ENCODE peak calls at places on chromosomes 1 and 21, in four cellular contexts. One of them, this sample, is unnamed.

GRCh38 chr1:116356673-116357072 is 16.4 kb upstream of the ATP1A1 start:
- DNase-seq in tibial artery: no peak
- DNase-seq in psoas muscle: no peak
- DNase-seq in ascending aorta: no peak
- DNase-seq in this sample: no peak

GRCh38 chr1:9825101-9826074 is 1.6 kb upstream of the CLSTN1 start:
- DNase-seq in psoas muscle: peak
- DNase-seq in ascending aorta: peak
- DNase-seq in tibial artery: peak
- DNase-seq in this sample: peak

GRCh38 chr1:116254776-116255175 is 118.3 kb upstream of the ATP1A1 start:
- DNase-seq in psoas muscle: no peak
- DNase-seq in ascending aorta: no peak
- DNase-seq in tibial artery: no peak
- DNase-seq in this sample: no peak

GRCh38 chr1:167374014-167374413 is 144.3 kb downstream of the CD247 start:
- DNase-seq in psoas muscle: no peak
- DNase-seq in tibial artery: no peak
- DNase-seq in ascending aorta: no peak
- DNase-seq in this sample: no peak

GRCh38 chr1:74731399-74732052 is 1.3 kb downstream of the CRYZ start:
- DNase-seq in tibial artery: no peak
- DNase-seq in ascending aorta: no peak
- DNase-seq in psoas muscle: no peak
- DNase-seq in this sample: no peak

GRCh38 chr1:24130385-24130784 is 12.6 kb downstream of the IL22RA1 start:
- DNase-seq in tibial artery: no peak
- DNase-seq in psoas muscle: no peak
- DNase-seq in ascending aorta: no peak
- DNase-seq in this sample: no peak

GRCh38 chr1:61337037-61337436 is 254.7 kb downstream of the NFIA start:
- DNase-seq in tibial artery: no peak
- DNase-seq in ascending aorta: no peak
- DNase-seq in psoas muscle: no peak
- DNase-seq in this sample: no peak

GRCh38 chr1:228497817-228498216 is 10.6 kb downstream of the RNF187 start:
- DNase-seq in ascending aorta: peak
- DNase-seq in psoas muscle: no peak
- DNase-seq in tibial artery: no peak
- DNase-seq in this sample: no peak

DNA sequence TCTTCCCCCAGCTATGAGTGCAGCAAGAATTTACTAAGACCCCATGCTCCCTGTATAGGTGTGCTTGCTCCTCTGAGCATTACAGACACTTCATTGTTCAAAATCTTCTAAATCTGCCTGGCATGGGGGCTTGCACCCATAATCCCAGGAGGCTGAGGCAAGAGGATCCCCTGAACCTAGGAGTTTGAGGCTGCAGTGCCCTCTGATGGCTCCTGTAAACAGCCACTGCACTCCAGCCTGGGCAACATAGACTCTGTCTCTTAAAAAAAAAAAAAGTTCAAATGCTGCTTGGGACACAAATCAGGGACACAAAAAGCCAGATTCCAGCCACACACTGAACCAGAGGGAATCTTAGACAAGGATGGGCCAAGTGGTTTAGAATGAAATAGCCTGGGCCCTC is 3.4 kb upstream of the ACOT7 start:
- DNase-seq in ascending aorta: no peak
- DNase-seq in tibial artery: no peak
- DNase-seq in psoas muscle: no peak
- DNase-seq in this sample: no peak
- TF ChIP-seq CTCF in ascending aorta: no peak
- TF ChIP-seq CTCF in tibial artery: no peak
- TF ChIP-seq CTCF in psoas muscle: no peak
- TF ChIP-seq CTCF in this sample: no peak

DNA sequence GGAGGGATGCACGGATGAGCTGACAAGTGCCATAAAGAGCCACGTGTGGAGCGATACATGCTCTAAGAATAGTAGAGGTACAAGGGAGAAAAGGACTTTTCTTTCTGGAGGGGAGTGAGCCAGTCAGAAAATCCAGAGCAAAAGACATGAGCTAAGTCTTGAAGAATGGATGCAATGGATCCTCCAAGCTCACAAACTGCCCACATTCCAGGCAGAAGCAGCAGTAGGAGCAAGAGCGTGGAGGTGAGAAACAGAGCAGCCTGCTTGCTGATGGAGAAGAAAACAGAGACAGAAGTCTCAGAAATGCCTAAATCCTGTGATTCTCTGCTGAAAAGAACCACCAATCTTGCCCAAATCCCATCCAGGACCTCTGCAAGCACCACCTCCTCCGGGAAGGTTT is 78.2 kb upstream of the RALGPS2 start:
- DNase-seq in ascending aorta: no peak
- DNase-seq in psoas muscle: no peak
- DNase-seq in tibial artery: no peak
- DNase-seq in this sample: no peak
- TF ChIP-seq CTCF in ascending aorta: no peak
- TF ChIP-seq CTCF in psoas muscle: no peak
- TF ChIP-seq CTCF in tibial artery: no peak
- TF ChIP-seq CTCF in this sample: no peak

GRCh38 chr1:221044538-221044937 is 165.3 kb downstream of the HLX start:
- DNase-seq in ascending aorta: no peak
- DNase-seq in tibial artery: no peak
- DNase-seq in psoas muscle: no peak
- DNase-seq in this sample: no peak
- TF ChIP-seq CTCF in ascending aorta: no peak
- TF ChIP-seq CTCF in tibial artery: no peak
- TF ChIP-seq CTCF in psoas muscle: no peak
- TF ChIP-seq CTCF in this sample: no peak

GRCh38 chr1:12348113-12348512 is 118.3 kb downstream of the VPS13D start:
- DNase-seq in tibial artery: no peak
- DNase-seq in psoas muscle: no peak
- DNase-seq in ascending aorta: no peak
- DNase-seq in this sample: no peak

GRCh38 chr1:12346483-12347155 is 116.8 kb downstream of the VPS13D start:
- DNase-seq in ascending aorta: no peak
- DNase-seq in tibial artery: no peak
- DNase-seq in psoas muscle: no peak
- DNase-seq in this sample: no peak

GRCh38 chr1:12343823-12344487 is 114.1 kb downstream of the VPS13D start:
- DNase-seq in tibial artery: no peak
- DNase-seq in ascending aorta: no peak
- DNase-seq in psoas muscle: no peak
- DNase-seq in this sample: no peak

GRCh38 chr1:12344611-12345299 is 114.9 kb downstream of the VPS13D start:
- DNase-seq in tibial artery: peak
- DNase-seq in ascending aorta: no peak
- DNase-seq in psoas muscle: no peak
- DNase-seq in this sample: no peak

GRCh38 chr1:12345350-12346217 is 115.8 kb downstream of the VPS13D start:
- DNase-seq in ascending aorta: no peak
- DNase-seq in tibial artery: no peak
- DNase-seq in psoas muscle: no peak
- DNase-seq in this sample: no peak
- TF ChIP-seq CTCF in ascending aorta: no peak
- TF ChIP-seq CTCF in tibial artery: no peak
- TF ChIP-seq CTCF in psoas muscle: no peak
- TF ChIP-seq CTCF in this sample: no peak

GRCh38 chr1:212762839-212763238 is 28.7 kb downstream of the NSL1 start:
- DNase-seq in ascending aorta: no peak
- DNase-seq in psoas muscle: no peak
- DNase-seq in tibial artery: no peak
- DNase-seq in this sample: no peak

GRCh38 chr1:212759683-212760082 is 31.9 kb downstream of the NSL1 start:
- DNase-seq in psoas muscle: no peak
- DNase-seq in ascending aorta: no peak
- DNase-seq in tibial artery: no peak
- DNase-seq in this sample: no peak

GRCh38 chr1:212762234-212762633 is 29.3 kb downstream of the NSL1 start:
- DNase-seq in tibial artery: no peak
- DNase-seq in psoas muscle: no peak
- DNase-seq in ascending aorta: no peak
- DNase-seq in this sample: no peak

GRCh38 chr1:212754715-212755114 is 36.9 kb downstream of the NSL1 start:
- DNase-seq in psoas muscle: no peak
- DNase-seq in tibial artery: no peak
- DNase-seq in ascending aorta: no peak
- DNase-seq in this sample: no peak

DNA sequence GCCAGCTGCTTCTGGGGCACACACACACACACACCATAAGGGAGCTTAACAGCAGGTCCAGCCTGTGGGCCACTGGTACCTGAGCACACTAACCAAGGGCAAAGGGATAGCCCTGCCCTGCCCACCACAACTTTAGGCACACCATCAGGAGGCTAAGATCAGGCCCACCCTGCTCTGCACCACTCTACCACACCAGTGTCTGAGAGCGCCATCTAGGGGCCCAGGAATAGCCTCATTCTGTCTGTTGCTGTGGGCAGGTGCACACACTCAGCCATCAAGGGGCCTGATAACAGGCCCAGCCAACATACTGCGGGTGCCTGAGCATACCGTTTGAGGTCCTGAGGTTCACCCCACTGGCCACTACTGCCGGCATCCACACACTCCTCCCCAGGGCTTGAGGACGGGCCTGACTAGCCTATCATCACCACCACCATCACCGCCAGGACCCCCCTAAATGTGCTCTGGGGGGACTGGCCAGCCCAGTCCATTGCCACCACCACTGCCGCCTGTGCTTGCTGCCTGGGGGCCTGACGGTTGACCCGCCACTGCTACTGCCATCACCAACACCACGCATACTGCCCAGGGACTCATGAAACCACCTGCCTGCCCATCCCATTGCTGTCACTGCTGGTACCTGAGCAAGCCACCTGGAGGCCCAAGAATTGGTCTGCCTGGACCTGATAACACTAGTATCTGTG is 31.3 kb downstream of the NSL1 start:
- DNase-seq in psoas muscle: no peak
- DNase-seq in ascending aorta: no peak
- DNase-seq in tibial artery: no peak
- DNase-seq in this sample: no peak
- TF ChIP-seq CTCF in psoas muscle: no peak
- TF ChIP-seq CTCF in ascending aorta: no peak
- TF ChIP-seq CTCF in tibial artery: no peak
- TF ChIP-seq CTCF in this sample: no peak

GRCh38 chr1:2914702-2915101 is 106.6 kb upstream of the ACTRT2 start:
- DNase-seq in ascending aorta: no peak
- DNase-seq in tibial artery: no peak
- DNase-seq in psoas muscle: no peak
- DNase-seq in this sample: no peak
- TF ChIP-seq CTCF in ascending aorta: peak
- TF ChIP-seq CTCF in tibial artery: peak
- TF ChIP-seq CTCF in psoas muscle: no peak
- TF ChIP-seq CTCF in this sample: no peak

DNA sequence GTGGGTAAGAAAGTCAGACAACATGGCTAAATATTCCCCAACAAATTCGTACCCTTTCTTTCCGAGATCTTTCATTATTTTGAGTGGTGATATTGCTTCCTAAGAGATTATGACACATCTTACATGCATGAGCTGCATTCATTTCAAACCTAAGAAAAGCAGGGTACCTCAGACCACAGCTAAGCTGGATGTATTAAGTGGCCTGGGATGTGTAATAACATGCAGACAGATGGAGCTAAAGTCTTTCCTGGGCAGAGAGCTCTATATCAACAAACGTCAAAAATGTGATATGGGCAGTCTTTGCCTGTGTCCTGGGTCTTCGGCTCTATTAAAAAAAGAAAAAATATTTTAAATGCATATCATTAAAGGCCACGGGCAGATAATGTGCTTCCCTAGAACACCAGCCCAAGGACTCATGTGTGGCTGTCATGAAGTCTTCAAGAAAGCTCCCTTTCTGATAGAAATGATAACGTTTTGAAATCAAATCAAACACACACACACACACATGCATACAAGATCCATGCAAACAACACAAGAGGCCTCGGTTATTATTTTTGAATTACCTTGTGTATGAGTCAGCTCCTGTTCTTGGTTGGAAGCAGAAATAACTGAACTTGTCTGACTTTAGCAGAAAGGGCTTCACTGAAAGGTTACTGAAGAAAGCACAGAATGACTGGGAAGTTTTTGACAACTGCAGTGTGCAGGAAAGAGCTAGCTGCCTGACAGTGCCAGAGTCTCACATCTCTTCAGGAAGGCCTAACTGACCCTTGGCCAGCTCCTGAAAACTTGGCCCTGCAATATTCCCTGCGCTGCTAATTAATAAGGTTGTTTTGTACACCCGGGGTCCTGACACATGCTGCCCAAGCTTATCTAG is 231.2 kb downstream of the DSCAM start:
- DNase-seq in ascending aorta: no peak
- DNase-seq in tibial artery: no peak
- DNase-seq in psoas muscle: no peak
- DNase-seq in this sample: no peak
- TF ChIP-seq CTCF in ascending aorta: no peak
- TF ChIP-seq CTCF in tibial artery: no peak
- TF ChIP-seq CTCF in psoas muscle: no peak
- TF ChIP-seq CTCF in this sample: no peak